ENCODE peak calls at places on chromosome 3, in five cellular contexts. M, E, F, A and S are unnamed samples.

GRCh38 chr3:15634671-15635661 is 33.4 kb downstream of the BTD start:
- DNase-seq in A (no peak), F (peak; percentile 84), M (no peak), E (no peak), S (peak; percentile 28)

GRCh38 chr3:65894679-65895078 is 144.0 kb downstream of the MAGI1 start:
- DNase-seq in A (no peak), M (no peak), F (no peak), E (no peak), S (no peak)

GRCh38 chr3:128205616-128206015 is 52.3 kb downstream of the EEFSEC start:
- DNase-seq in M (no peak), F (no peak), E (no peak), A (no peak), S (no peak)

GRCh38 chr3:95184038-95184437 is 1121.2 kb downstream of the NSUN3 start:
- DNase-seq in F (no peak), M (no peak), A (no peak), E (no peak), S (no peak)

GRCh38 chr3:8254489-8254888 is 247.1 kb upstream of the LMCD1 start:
- DNase-seq in F (no peak), A (no peak), M (no peak), E (no peak), S (no peak)

GRCh38 chr3:35404571-35404970 is 234.8 kb upstream of the ARPP21 start:
- DNase-seq in A (no peak), E (no peak), M (no peak), F (no peak), S (no peak)

GRCh38 chr3:37498126-37499039 is 324.0 kb upstream of the LRRFIP2 start:
- DNase-seq in F (no peak), E (no peak), A (no peak), M (no peak), S (no peak)

GRCh38 chr3:134311265-134311664 is 60.6 kb upstream of the RYK start:
- DNase-seq in F (no peak), M (no peak), E (peak; percentile 6), A (no peak), S (no peak)

GRCh38 chr3:13135811-13136321 is 62.6 kb upstream of the IQSEC1 start:
- DNase-seq in F (peak; percentile 68), A (no peak), E (no peak), M (no peak), S (no peak)

GRCh38 chr3:79886204-79886603 is 118.4 kb upstream of the ROBO1 start:
- DNase-seq in A (peak; percentile 19), F (no peak), M (no peak), E (no peak), S (no peak)

GRCh38 chr3:24435581-24435980 is 59.1 kb downstream of the THRB start:
- DNase-seq in A (no peak), F (no peak), M (no peak), E (no peak), S (no peak)

GRCh38 chr3:179768080-179768479 is 115.2 kb downstream of the USP13 start:
- DNase-seq in A (peak; percentile 77), E (peak; percentile 35), M (no peak), F (no peak), S (peak; percentile 13)

GRCh38 chr3:137906985-137907649 is 102.8 kb upstream of the CLDN18 start:
- DNase-seq in A (no peak), E (no peak), F (no peak), M (no peak), S (no peak)

GRCh38 chr3:176426371-176426770 is 770.9 kb downstream of the TBL1XR1 start:
- DNase-seq in A (no peak), F (no peak), M (no peak), E (peak; percentile 11), S (no peak)

GRCh38 chr3:36944641-36945270 is at the start of gene TRANK1:
- DNase-seq in F (peak; percentile 93), M (peak; percentile 68), A (peak; percentile 56), E (peak; percentile 45), S (peak; percentile 71)

GRCh38 chr3:23254287-23254686 is 51.2 kb downstream of the UBE2E2 start:
- DNase-seq in E (peak; percentile 43), A (no peak), F (no peak), M (no peak), S (no peak)

GRCh38 chr3:47008258-47008671 is 28.8 kb downstream of the NBEAL2 start:
- DNase-seq in E (no peak), F (no peak), M (no peak), A (no peak), S (peak; percentile 7)

GRCh38 chr3:42032693-42033349 is 58.3 kb upstream of the TRAK1 start:
- DNase-seq in E (no peak), M (no peak), A (peak; percentile 91), F (peak; percentile 94), S (peak; percentile 68)

GRCh38 chr3:45772341-45773035 is 23.8 kb downstream of the SLC6A20 start:
- DNase-seq in F (no peak), A (no peak), E (no peak), M (no peak), S (no peak)

GRCh38 chr3:31636693-31637442 is 104.1 kb downstream of the STT3B start:
- DNase-seq in E (no peak), F (no peak), A (no peak), M (no peak), S (no peak)

GRCh38 chr3:140011086-140011485 is 76.1 kb downstream of the CLSTN2 start:
- DNase-seq in M (no peak), F (no peak), E (no peak), A (no peak), S (no peak)

GRCh38 chr3:8980756-8981257 is 17.5 kb upstream of the RAD18 start:
- DNase-seq in A (no peak), F (no peak), E (no peak), M (no peak), S (no peak)

GRCh38 chr3:181948286-181948685 is 236.6 kb downstream of the SOX2 start:
- DNase-seq in M (no peak), A (peak; percentile 8), F (no peak), E (peak; percentile 49), S (no peak)

GRCh38 chr3:17687585-17687984 is 54.8 kb downstream of the TBC1D5 start:
- DNase-seq in F (no peak), M (no peak), E (no peak), A (no peak), S (no peak)

GRCh38 chr3:56940989-56941388 is 119.5 kb upstream of the SPATA12 start:
- DNase-seq in E (no peak), M (no peak), F (no peak), A (no peak), S (no peak)

GRCh38 chr3:38039899-38040261 is 872 bp downstream of the DLEC1 start:
- DNase-seq in A (peak; percentile 41), F (peak; percentile 90), M (peak; percentile 40), E (peak; percentile 23), S (peak; percentile 80)

GRCh38 chr3:134481166-134481565 is 4.6 kb downstream of the ANAPC13 start:
- DNase-seq in A (no peak), E (no peak), M (no peak), F (no peak), S (no peak)

GRCh38 chr3:134357261-134357913 is 16.9 kb downstream of the AMOTL2 start:
- DNase-seq in A (no peak), E (no peak), M (no peak), F (peak; percentile 52), S (no peak)

GRCh38 chr3:49839193-49839809 is 17.1 kb downstream of the TRAIP start:
- DNase-seq in E (peak; percentile 63), F (peak; percentile 94), M (peak; percentile 63), A (peak; percentile 81), S (peak; percentile 83)